ENCODE peak calls at places on chromosomes 13 and 19, in six cellular contexts. T is HCT116, K is K562, V is GM12878, W is HepG2, S is H1. Q is an unnamed sample.

GRCh38 chr19:2415281-2415972 is 12.0 kb downstream of the TIMM13 start:
- DNase-seq in T (no peak), K (no peak), V (no peak), W (no peak), S (peak; percentile 52), Q (no peak)

GRCh38 chr13:112510002-112510780 is 77.8 kb downstream of the TUBGCP3 start:
- DNase-seq in T (peak; percentile 53), K (peak; percentile 24), V (no peak), W (peak; percentile 52), S (peak; percentile 54), Q (peak; percentile 80)

GRCh38 chr13:100454876-100455275 is 133.7 kb downstream of the GGACT start:
- DNase-seq in T (peak; percentile 79), K (no peak), V (no peak), W (no peak), S (no peak), Q (no peak)

GRCh38 chr19:42199440-42200115 is 17.9 kb downstream of the DEDD2 start:
- DNase-seq in T (no peak), K (peak; percentile 88), V (peak; percentile 68), W (no peak), S (no peak), Q (no peak)

GRCh38 chr13:95833713-95834112 is 156.8 kb downstream of the DNAJC3 start:
- DNase-seq in T (no peak), K (no peak), V (no peak), W (no peak), S (no peak), Q (no peak)

GRCh38 chr19:16361926-16362325 is 37.3 kb downstream of the KLF2 start:
- DNase-seq in T (no peak), K (no peak), V (no peak), W (no peak), S (no peak), Q (no peak)

GRCh38 chr19:42250666-42251531 is 4.0 kb downstream of the ERF start:
- DNase-seq in T (no peak), K (no peak), V (no peak), W (no peak), S (no peak), Q (no peak)

GRCh38 chr13:19960673-19961015 is 2.1 kb downstream of the ZMYM2 start:
- DNase-seq in T (no peak), K (no peak), V (no peak), W (no peak), S (no peak), Q (no peak)

GRCh38 chr19:42497492-42498226 is 30.6 kb downstream of the CEACAM1 start:
- DNase-seq in T (no peak), K (no peak), V (peak; percentile 60), W (peak; percentile 98), S (no peak), Q (no peak)

GRCh38 chr19:801861-802496 is 4.7 kb downstream of the PTBP1 start:
- DNase-seq in T (no peak), K (peak; percentile 14), V (no peak), W (no peak), S (no peak), Q (no peak)

GRCh38 chr13:101473458-101473857 is 21.0 kb downstream of the ITGBL1 start:
- DNase-seq in T (no peak), K (no peak), V (no peak), W (no peak), S (no peak), Q (no peak)
- TF ChIP-seq JUND in T (no peak), K (no peak), V (no peak), W (no peak), S (no peak), Q (no peak)

GRCh38 chr19:5829567-5830315 is 9.8 kb downstream of the FUT6 start:
- DNase-seq in T (no peak), K (no peak), V (no peak), W (no peak), S (no peak), Q (no peak)

GRCh38 chr19:5826531-5827341 is 12.8 kb downstream of the FUT6 start:
- DNase-seq in T (peak; percentile 74), K (no peak), V (no peak), W (peak; percentile 87), S (peak; percentile 74), Q (peak; percentile 83)

GRCh38 chr19:5827342-5827890 is 12.1 kb downstream of the FUT6 start:
- DNase-seq in T (no peak), K (no peak), V (no peak), W (no peak), S (no peak), Q (no peak)

GRCh38 chr19:5827891-5828660 is 11.4 kb downstream of the FUT6 start:
- DNase-seq in T (peak; percentile 88), K (peak; percentile 99), V (peak; percentile 38), W (peak; percentile 89), S (peak; percentile 97), Q (no peak)

GRCh38 chr19:5828661-5829566 is 10.6 kb downstream of the FUT6 start:
- DNase-seq in T (no peak), K (peak; percentile 45), V (no peak), W (no peak), S (peak; percentile 70), Q (no peak)
- TF ChIP-seq JUND in T (no peak), K (no peak), V (no peak), W (no peak), S (no peak), Q (no peak)

GRCh38 chr19:4140237-4140711 is 13.2 kb upstream of the CREB3L3 start:
- DNase-seq in T (peak; percentile 79), K (peak; percentile 78), V (no peak), W (peak; percentile 70), S (peak; percentile 72), Q (peak; percentile 67)
- TF ChIP-seq JUND in T (no peak), K (no peak), V (no peak), W (no peak), S (no peak), Q (no peak)

DNA sequence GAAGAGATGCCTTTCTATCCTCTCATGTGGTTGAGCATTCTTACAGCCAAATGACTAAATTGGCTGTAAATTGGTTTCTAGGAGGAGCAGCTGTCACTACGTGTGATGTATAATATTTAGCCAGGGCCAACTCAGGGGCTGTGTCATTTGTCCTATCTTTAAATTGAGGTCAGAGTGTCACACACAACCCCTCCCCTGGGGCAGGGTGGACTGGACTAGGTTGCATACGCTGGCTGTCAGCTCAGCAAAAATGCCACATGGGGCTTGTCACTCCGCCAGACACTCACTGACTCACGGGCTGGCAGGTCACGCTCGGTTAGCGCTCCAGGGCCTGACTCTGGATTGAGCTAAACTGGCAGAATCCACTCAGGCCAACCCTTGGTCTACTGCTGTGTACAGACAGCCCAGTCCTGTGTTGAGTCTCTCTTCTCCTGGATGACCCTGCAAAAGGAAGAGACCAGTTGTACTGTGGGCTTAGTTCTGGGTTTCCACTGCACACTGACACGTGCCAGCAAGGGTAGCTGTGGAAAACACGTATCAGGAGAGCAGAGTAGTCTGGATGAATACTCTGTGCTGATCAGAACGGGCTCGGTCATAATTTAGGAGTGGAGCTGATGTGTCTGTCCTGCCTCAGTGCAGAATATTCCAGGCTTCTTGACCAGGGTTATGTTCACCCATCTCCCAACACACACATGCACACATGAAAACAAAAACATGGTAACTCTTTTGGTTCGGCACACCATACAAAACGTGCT is 29.1 kb downstream of the SHISA2 start:
- DNase-seq in T (no peak), K (no peak), V (no peak), W (no peak), S (peak; percentile 39), Q (peak; percentile 69)
- TF ChIP-seq JUND in T (no peak), K (no peak), V (no peak), W (no peak), S (no peak), Q (no peak)

GRCh38 chr13:40536443-40537113 is 129.9 kb downstream of the FOXO1 start:
- DNase-seq in T (no peak), K (no peak), V (no peak), W (peak; percentile 94), S (no peak), Q (peak; percentile 58)
- TF ChIP-seq JUND in T (no peak), K (no peak), V (no peak), W (no peak), S (no peak), Q (no peak)

GRCh38 chr13:51057931-51058330 is 53.1 kb downstream of the C13orf42 start:
- DNase-seq in T (no peak), K (no peak), V (no peak), W (no peak), S (no peak), Q (no peak)

GRCh38 chr13:51063909-51064308 is 47.2 kb downstream of the C13orf42 start:
- DNase-seq in T (no peak), K (no peak), V (no peak), W (no peak), S (peak; percentile 39), Q (no peak)

GRCh38 chr13:51057001-51057400 is 54.1 kb downstream of the C13orf42 start:
- DNase-seq in T (no peak), K (no peak), V (no peak), W (no peak), S (no peak), Q (no peak)

DNA sequence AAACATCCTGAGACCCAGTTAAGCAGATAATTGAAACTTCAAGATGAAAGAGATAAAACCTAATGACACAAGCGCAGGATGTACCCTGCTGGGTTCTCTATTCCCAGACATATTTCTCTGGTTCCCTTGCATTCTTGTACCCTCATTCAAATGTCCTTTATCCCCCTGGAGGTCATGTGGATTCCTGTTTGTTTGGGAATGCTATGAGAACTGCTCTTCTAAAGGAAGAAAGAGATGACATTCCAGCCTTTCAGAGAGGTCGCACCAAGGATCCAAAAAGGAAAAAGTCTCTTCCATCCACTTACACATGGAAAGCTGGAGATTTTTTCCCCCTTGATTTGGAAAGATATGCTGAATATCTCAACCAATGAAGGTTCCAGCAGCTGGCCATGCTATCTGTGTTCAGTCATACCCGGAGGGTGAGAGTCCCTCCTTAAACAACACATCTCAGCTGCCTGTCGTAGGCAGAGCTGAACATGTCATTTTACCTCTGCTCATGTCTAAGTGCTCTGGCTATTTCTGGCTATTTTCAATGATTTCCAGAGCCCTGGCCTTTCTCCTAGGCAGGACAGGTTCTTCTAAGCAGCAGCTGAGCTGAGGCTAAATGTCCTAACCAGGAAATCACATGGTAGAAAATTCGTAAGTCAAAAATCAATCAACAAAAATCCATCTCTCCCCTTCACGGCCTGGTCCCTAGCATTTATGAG is 52.5 kb downstream of the C13orf42 start:
- DNase-seq in T (no peak), K (no peak), V (no peak), W (no peak), S (peak; percentile 38), Q (no peak)
- TF ChIP-seq JUND in T (no peak), K (no peak), V (no peak), W (no peak), S (no peak), Q (no peak)

DNA sequence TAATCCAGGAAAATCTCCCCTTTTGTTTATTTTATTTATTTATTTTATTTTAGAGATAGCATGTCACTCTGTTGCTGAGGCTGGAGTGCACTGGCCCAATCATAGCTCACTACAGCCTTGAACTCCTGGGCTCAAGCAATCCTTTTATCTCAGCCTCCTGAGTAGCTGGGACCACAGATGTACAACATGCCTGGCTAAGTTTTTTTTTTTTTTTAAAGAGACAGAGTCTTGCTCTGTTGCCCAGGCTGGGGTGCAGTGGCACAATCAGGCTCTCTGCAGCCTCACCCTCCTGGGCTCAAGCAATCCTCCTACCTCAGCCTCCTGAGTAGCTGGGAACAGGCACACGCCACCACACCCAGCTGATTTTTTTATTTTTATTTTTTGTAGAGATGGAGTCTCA is 6.3 kb upstream of the PDCD2L start:
- DNase-seq in T (no peak), K (no peak), V (no peak), W (no peak), S (no peak), Q (no peak)
- TF ChIP-seq JUND in T (no peak), K (no peak), V (no peak), W (no peak), S (no peak), Q (no peak)